ENCODE peak calls at places on chromosomes 4 and X, in nine cellular contexts. D, A, E, F, L, Q, I, U and B are unnamed samples.

GRCh38 chrX:23902419-23902818 is 5.3 kb downstream of the APOO start:
- DNase-seq in F (peak), U (peak), E (peak), I (no peak), Q (no peak), L (no peak), D (no peak), A (no peak), B (no peak)

GRCh38 chr4:176840166-176840565 is 47.4 kb upstream of the VEGFC start:
- DNase-seq in L (no peak), E (no peak), F (peak), Q (no peak), U (no peak), A (no peak), D (no peak), I (no peak), B (no peak)

GRCh38 chr4:15186149-15186548 is 183.9 kb downstream of the CPEB2 start:
- DNase-seq in F (peak), U (no peak), L (no peak), I (no peak), Q (no peak), D (no peak), A (no peak), E (no peak), B (no peak)

GRCh38 chr4:41857225-41857624 is 78.0 kb upstream of the TMEM33 start:
- DNase-seq in E (no peak), A (no peak), D (no peak), Q (no peak), F (no peak), U (no peak), I (no peak), L (no peak), B (no peak)

GRCh38 chr4:173334085-173334890 is at the start of gene HMGB2:
- DNase-seq in Q (peak), U (peak), D (peak), E (peak), A (peak), F (peak), L (peak), I (peak), B (peak)

GRCh38 chr4:158758142-158758541 is 10.7 kb upstream of the FNIP2 start:
- DNase-seq in U (peak), D (no peak), L (no peak), E (no peak), I (no peak), F (no peak), Q (no peak), A (no peak), B (no peak)

GRCh38 chr4:86043755-86044592 is 315.9 kb downstream of the MAPK10 start:
- DNase-seq in E (peak), I (no peak), D (peak), U (peak), A (no peak), Q (peak), F (peak), L (no peak), B (no peak)

GRCh38 chr4:99300934-99301333 is 10.1 kb upstream of the ADH1A start:
- DNase-seq in L (peak), U (peak), Q (no peak), F (peak), E (peak), A (no peak), I (peak), D (no peak), B (no peak)

GRCh38 chr4:15366660-15367059 is 61.2 kb upstream of the C1QTNF7 start:
- DNase-seq in U (no peak), D (no peak), A (no peak), I (no peak), F (peak), Q (no peak), E (no peak), L (no peak), B (no peak)

GRCh38 chr4:1404573-1405248 is 1.5 kb downstream of the NKX1-1 start:
- DNase-seq in D (peak), L (no peak), E (no peak), A (no peak), I (peak), U (peak), Q (no peak), F (no peak), B (no peak)